ENCODE peak calls at places on chromosomes 5 and 9, in ten cellular contexts. One of them, this sample, is unnamed.
A peak's percentile ranks its signal among the peaks of the same experiment; 100 is the strongest.

GRCh38 chr5:90015584-90016018 is 394.0 kb downstream of the CETN3 start:
- DNase-seq in CD8-positive, alpha-beta T cell: no peak
- DNase-seq in foreskin fibroblast: peak; percentile 9
- DNase-seq in cardiac fibroblast: peak; percentile 67
- DNase-seq in HL-60: no peak
- DNase-seq in HFF-Myc: no peak
- DNase-seq in left ventricle myocardium inferior: no peak
- DNase-seq in GM12865: peak; percentile 82
- DNase-seq in mesendoderm: peak; percentile 74
- DNase-seq in mesenchymal stem cell: peak; percentile 72
- DNase-seq in this sample: peak; percentile 18

GRCh38 chr9:103188966-103189365 is 193.8 kb downstream of the CYLC2 start:
- DNase-seq in HL-60: no peak
- DNase-seq in GM12865: no peak
- DNase-seq in cardiac fibroblast: peak; percentile 7
- DNase-seq in HFF-Myc: no peak
- DNase-seq in mesendoderm: no peak
- DNase-seq in foreskin fibroblast: no peak
- DNase-seq in CD8-positive, alpha-beta T cell: no peak
- DNase-seq in mesenchymal stem cell: no peak
- DNase-seq in left ventricle myocardium inferior: no peak
- DNase-seq in this sample: no peak

GRCh38 chr5:75192804-75193203 is 43.9 kb downstream of the ANKRD31 start:
- DNase-seq in mesenchymal stem cell: no peak
- DNase-seq in CD8-positive, alpha-beta T cell: no peak
- DNase-seq in HL-60: no peak
- DNase-seq in HFF-Myc: no peak
- DNase-seq in mesendoderm: no peak
- DNase-seq in left ventricle myocardium inferior: no peak
- DNase-seq in foreskin fibroblast: no peak
- DNase-seq in cardiac fibroblast: no peak
- DNase-seq in GM12865: no peak
- DNase-seq in this sample: no peak

GRCh38 chr5:19927919-19928318 is 60.1 kb downstream of the CDH18 start:
- DNase-seq in mesendoderm: peak; percentile 55
- DNase-seq in cardiac fibroblast: no peak
- DNase-seq in left ventricle myocardium inferior: no peak
- DNase-seq in HL-60: no peak
- DNase-seq in HFF-Myc: no peak
- DNase-seq in CD8-positive, alpha-beta T cell: no peak
- DNase-seq in foreskin fibroblast: peak; percentile 50
- DNase-seq in GM12865: no peak
- DNase-seq in mesenchymal stem cell: peak; percentile 79
- DNase-seq in this sample: no peak

GRCh38 chr5:169626779-169627178 is 10.3 kb upstream of the DOCK2 start:
- DNase-seq in CD8-positive, alpha-beta T cell: no peak
- DNase-seq in mesendoderm: no peak
- DNase-seq in left ventricle myocardium inferior: no peak
- DNase-seq in GM12865: no peak
- DNase-seq in cardiac fibroblast: peak; percentile 93
- DNase-seq in HFF-Myc: peak; percentile 72
- DNase-seq in mesenchymal stem cell: peak; percentile 80
- DNase-seq in HL-60: no peak
- DNase-seq in foreskin fibroblast: peak; percentile 96
- DNase-seq in this sample: peak; percentile 87

GRCh38 chr5:127227881-127228280 is 62.7 kb upstream of the MEGF10 start:
- DNase-seq in HL-60: no peak
- DNase-seq in mesenchymal stem cell: no peak
- DNase-seq in mesendoderm: no peak
- DNase-seq in cardiac fibroblast: peak; percentile 47
- DNase-seq in foreskin fibroblast: peak; percentile 50
- DNase-seq in CD8-positive, alpha-beta T cell: no peak
- DNase-seq in left ventricle myocardium inferior: no peak
- DNase-seq in HFF-Myc: no peak
- DNase-seq in GM12865: no peak
- DNase-seq in this sample: no peak

GRCh38 chr5:77935516-77936364 is 159.6 kb upstream of the TBCA start:
- DNase-seq in CD8-positive, alpha-beta T cell: no peak
- DNase-seq in HL-60: peak; percentile 70
- DNase-seq in foreskin fibroblast: peak; percentile 14
- DNase-seq in GM12865: peak; percentile 52
- DNase-seq in mesenchymal stem cell: no peak
- DNase-seq in cardiac fibroblast: no peak
- DNase-seq in HFF-Myc: no peak
- DNase-seq in mesendoderm: no peak
- DNase-seq in left ventricle myocardium inferior: no peak
- DNase-seq in this sample: peak; percentile 18

GRCh38 chr5:178454821-178455479 is 135.2 kb downstream of the COL23A1 start:
- DNase-seq in HL-60: no peak
- DNase-seq in mesenchymal stem cell: no peak
- DNase-seq in cardiac fibroblast: no peak
- DNase-seq in HFF-Myc: no peak
- DNase-seq in foreskin fibroblast: no peak
- DNase-seq in mesendoderm: no peak
- DNase-seq in CD8-positive, alpha-beta T cell: no peak
- DNase-seq in left ventricle myocardium inferior: no peak
- DNase-seq in GM12865: no peak
- DNase-seq in this sample: no peak

GRCh38 chr5:142322747-142323479 is 1.9 kb downstream of the SPRY4 start:
- DNase-seq in cardiac fibroblast: peak; percentile 73
- DNase-seq in GM12865: no peak
- DNase-seq in HFF-Myc: no peak
- DNase-seq in mesendoderm: no peak
- DNase-seq in CD8-positive, alpha-beta T cell: no peak
- DNase-seq in foreskin fibroblast: peak; percentile 74
- DNase-seq in mesenchymal stem cell: peak; percentile 74
- DNase-seq in left ventricle myocardium inferior: peak; percentile 44
- DNase-seq in HL-60: peak; percentile 34
- DNase-seq in this sample: peak; percentile 59

GRCh38 chr9:125439434-125440272 is 178.0 kb downstream of the GAPVD1 start:
- DNase-seq in mesenchymal stem cell: no peak
- DNase-seq in HL-60: no peak
- DNase-seq in GM12865: no peak
- DNase-seq in left ventricle myocardium inferior: no peak
- DNase-seq in CD8-positive, alpha-beta T cell: no peak
- DNase-seq in cardiac fibroblast: no peak
- DNase-seq in HFF-Myc: no peak
- DNase-seq in foreskin fibroblast: no peak
- DNase-seq in mesendoderm: no peak
- DNase-seq in this sample: no peak

GRCh38 chr5:138179277-138179857 is 455 bp downstream of the KIF20A start:
- DNase-seq in GM12865: peak; percentile 29
- DNase-seq in cardiac fibroblast: peak; percentile 14
- DNase-seq in CD8-positive, alpha-beta T cell: no peak
- DNase-seq in mesendoderm: peak; percentile 41
- DNase-seq in mesenchymal stem cell: no peak
- DNase-seq in left ventricle myocardium inferior: no peak
- DNase-seq in HL-60: peak; percentile 8
- DNase-seq in HFF-Myc: no peak
- DNase-seq in foreskin fibroblast: peak; percentile 39
- DNase-seq in this sample: no peak

GRCh38 chr5:158979749-158980521 is 119.8 kb downstream of the EBF1 start:
- DNase-seq in cardiac fibroblast: peak; percentile 78
- DNase-seq in HFF-Myc: no peak
- DNase-seq in mesenchymal stem cell: peak; percentile 33
- DNase-seq in left ventricle myocardium inferior: peak; percentile 52
- DNase-seq in HL-60: no peak
- DNase-seq in GM12865: no peak
- DNase-seq in CD8-positive, alpha-beta T cell: no peak
- DNase-seq in mesendoderm: peak; percentile 21
- DNase-seq in foreskin fibroblast: peak; percentile 70
- DNase-seq in this sample: no peak

GRCh38 chr9:128254855-128255759 is 20.7 kb downstream of the GOLGA2 start:
- DNase-seq in mesendoderm: peak; percentile 81
- DNase-seq in left ventricle myocardium inferior: peak; percentile 66
- DNase-seq in mesenchymal stem cell: peak; percentile 73
- DNase-seq in GM12865: peak; percentile 59
- DNase-seq in HFF-Myc: no peak
- DNase-seq in CD8-positive, alpha-beta T cell: peak; percentile 66
- DNase-seq in cardiac fibroblast: peak; percentile 58
- DNase-seq in HL-60: peak; percentile 47
- DNase-seq in foreskin fibroblast: peak; percentile 81
- DNase-seq in this sample: no peak

GRCh38 chr5:136082390-136083193 is 50.1 kb upstream of the SMAD5 start:
- DNase-seq in HFF-Myc: peak; percentile 59
- DNase-seq in mesendoderm: peak; percentile 71
- DNase-seq in left ventricle myocardium inferior: peak; percentile 85
- DNase-seq in CD8-positive, alpha-beta T cell: peak; percentile 61
- DNase-seq in foreskin fibroblast: peak; percentile 90
- DNase-seq in HL-60: peak; percentile 17
- DNase-seq in GM12865: peak; percentile 69
- DNase-seq in cardiac fibroblast: peak; percentile 84
- DNase-seq in mesenchymal stem cell: peak; percentile 78
- DNase-seq in this sample: no peak

GRCh38 chr5:9739135-9739534 is 109.0 kb upstream of the TAS2R1 start:
- DNase-seq in cardiac fibroblast: no peak
- DNase-seq in mesendoderm: peak; percentile 65
- DNase-seq in foreskin fibroblast: no peak
- DNase-seq in CD8-positive, alpha-beta T cell: no peak
- DNase-seq in mesenchymal stem cell: no peak
- DNase-seq in HL-60: no peak
- DNase-seq in GM12865: no peak
- DNase-seq in left ventricle myocardium inferior: no peak
- DNase-seq in HFF-Myc: no peak
- DNase-seq in this sample: no peak

GRCh38 chr5:58357799-58358198 is 102.1 kb downstream of the PLK2 start:
- DNase-seq in mesendoderm: no peak
- DNase-seq in GM12865: no peak
- DNase-seq in CD8-positive, alpha-beta T cell: no peak
- DNase-seq in HL-60: no peak
- DNase-seq in foreskin fibroblast: no peak
- DNase-seq in mesenchymal stem cell: no peak
- DNase-seq in cardiac fibroblast: no peak
- DNase-seq in HFF-Myc: no peak
- DNase-seq in left ventricle myocardium inferior: no peak
- DNase-seq in this sample: no peak

GRCh38 chr9:125142560-125143376 is 560 bp downstream of the SCAI start:
- DNase-seq in left ventricle myocardium inferior: no peak
- DNase-seq in foreskin fibroblast: no peak
- DNase-seq in mesenchymal stem cell: no peak
- DNase-seq in HFF-Myc: no peak
- DNase-seq in mesendoderm: peak; percentile 20
- DNase-seq in HL-60: peak; percentile 11
- DNase-seq in GM12865: peak; percentile 29
- DNase-seq in cardiac fibroblast: no peak
- DNase-seq in CD8-positive, alpha-beta T cell: peak; percentile 16
- DNase-seq in this sample: no peak

GRCh38 chr5:32842798-32843531 is 131.8 kb downstream of the NPR3 start:
- DNase-seq in left ventricle myocardium inferior: no peak
- DNase-seq in mesendoderm: no peak
- DNase-seq in HL-60: no peak
- DNase-seq in CD8-positive, alpha-beta T cell: peak; percentile 21
- DNase-seq in GM12865: no peak
- DNase-seq in foreskin fibroblast: no peak
- DNase-seq in mesenchymal stem cell: no peak
- DNase-seq in HFF-Myc: no peak
- DNase-seq in cardiac fibroblast: no peak
- DNase-seq in this sample: no peak

GRCh38 chr5:1299511-1299850 is 4.6 kb upstream of the TERT start:
- DNase-seq in foreskin fibroblast: no peak
- DNase-seq in mesendoderm: no peak
- DNase-seq in cardiac fibroblast: no peak
- DNase-seq in left ventricle myocardium inferior: peak; percentile 11
- DNase-seq in HFF-Myc: no peak
- DNase-seq in CD8-positive, alpha-beta T cell: no peak
- DNase-seq in HL-60: no peak
- DNase-seq in mesenchymal stem cell: no peak
- DNase-seq in GM12865: no peak
- DNase-seq in this sample: no peak

GRCh38 chr5:7261049-7261448 is 134.9 kb upstream of the ADCY2 start:
- DNase-seq in CD8-positive, alpha-beta T cell: no peak
- DNase-seq in mesendoderm: peak; percentile 99
- DNase-seq in HL-60: peak; percentile 11
- DNase-seq in cardiac fibroblast: peak; percentile 33
- DNase-seq in left ventricle myocardium inferior: no peak
- DNase-seq in GM12865: peak; percentile 44
- DNase-seq in HFF-Myc: peak; percentile 26
- DNase-seq in foreskin fibroblast: peak; percentile 44
- DNase-seq in mesenchymal stem cell: peak; percentile 16
- DNase-seq in this sample: no peak

GRCh38 chr5:6395621-6396020 is 17.3 kb upstream of the MED10 start:
- DNase-seq in cardiac fibroblast: no peak
- DNase-seq in HFF-Myc: no peak
- DNase-seq in HL-60: no peak
- DNase-seq in mesendoderm: no peak
- DNase-seq in left ventricle myocardium inferior: no peak
- DNase-seq in foreskin fibroblast: no peak
- DNase-seq in CD8-positive, alpha-beta T cell: no peak
- DNase-seq in GM12865: no peak
- DNase-seq in mesenchymal stem cell: no peak
- DNase-seq in this sample: no peak

GRCh38 chr5:53403758-53404157 is 76.7 kb upstream of the FST start:
- DNase-seq in cardiac fibroblast: no peak
- DNase-seq in GM12865: no peak
- DNase-seq in HL-60: no peak
- DNase-seq in foreskin fibroblast: peak; percentile 64
- DNase-seq in HFF-Myc: no peak
- DNase-seq in mesendoderm: no peak
- DNase-seq in CD8-positive, alpha-beta T cell: no peak
- DNase-seq in left ventricle myocardium inferior: no peak
- DNase-seq in mesenchymal stem cell: peak; percentile 64
- DNase-seq in this sample: no peak
- H3K4me3 ChIP-seq in cardiac fibroblast: no peak overlapping the region
- H3K4me3 ChIP-seq in GM12865: no peak overlapping the region
- H3K4me3 ChIP-seq in HL-60: no peak overlapping the region
- H3K4me3 ChIP-seq in foreskin fibroblast: no peak overlapping the region
- H3K4me3 ChIP-seq in HFF-Myc: no peak overlapping the region
- H3K4me3 ChIP-seq in mesendoderm: no peak overlapping the region
- H3K4me3 ChIP-seq in CD8-positive, alpha-beta T cell: no peak overlapping the region
- H3K4me3 ChIP-seq in left ventricle myocardium inferior: no peak overlapping the region
- H3K4me3 ChIP-seq in mesenchymal stem cell: no peak overlapping the region
- H3K4me3 ChIP-seq in this sample: no peak overlapping the region

GRCh38 chr9:136665111-136665703 is 2.5 kb downstream of the EGFL7 start:
- DNase-seq in GM12865: no peak
- DNase-seq in cardiac fibroblast: no peak
- DNase-seq in foreskin fibroblast: peak; percentile 41
- DNase-seq in HFF-Myc: no peak
- DNase-seq in left ventricle myocardium inferior: no peak
- DNase-seq in mesenchymal stem cell: peak; percentile 41
- DNase-seq in HL-60: no peak
- DNase-seq in CD8-positive, alpha-beta T cell: no peak
- DNase-seq in mesendoderm: peak; percentile 46
- DNase-seq in this sample: no peak
- H3K4me3 ChIP-seq in GM12865: peak overlapping the region; percentile 21
- H3K4me3 ChIP-seq in cardiac fibroblast: peak overlapping the region; percentile 48
- H3K4me3 ChIP-seq in foreskin fibroblast: peak overlapping the region; percentile 42
- H3K4me3 ChIP-seq in HFF-Myc: peak overlapping the region; percentile 38
- H3K4me3 ChIP-seq in left ventricle myocardium inferior: peak overlapping the region; percentile 81
- H3K4me3 ChIP-seq in mesenchymal stem cell: peak overlapping the region; percentile 33
- H3K4me3 ChIP-seq in HL-60: peak overlapping the region; percentile 31
- H3K4me3 ChIP-seq in CD8-positive, alpha-beta T cell: peak overlapping the region; percentile 15
- H3K4me3 ChIP-seq in mesendoderm: no peak overlapping the region
- H3K4me3 ChIP-seq in this sample: peak overlapping the region; percentile 45

GRCh38 chr5:16550316-16550952 is 66.4 kb downstream of the RETREG1 start:
- DNase-seq in cardiac fibroblast: peak; percentile 73
- DNase-seq in GM12865: peak; percentile 78
- DNase-seq in HFF-Myc: no peak
- DNase-seq in mesenchymal stem cell: peak; percentile 57
- DNase-seq in mesendoderm: peak; percentile 75
- DNase-seq in CD8-positive, alpha-beta T cell: peak; percentile 12
- DNase-seq in left ventricle myocardium inferior: no peak
- DNase-seq in HL-60: peak; percentile 65
- DNase-seq in foreskin fibroblast: peak; percentile 80
- DNase-seq in this sample: no peak
- H3K4me3 ChIP-seq in cardiac fibroblast: no peak overlapping the region
- H3K4me3 ChIP-seq in GM12865: peak overlapping the region; percentile 35
- H3K4me3 ChIP-seq in HFF-Myc: no peak overlapping the region
- H3K4me3 ChIP-seq in mesenchymal stem cell: no peak overlapping the region
- H3K4me3 ChIP-seq in mesendoderm: no peak overlapping the region
- H3K4me3 ChIP-seq in CD8-positive, alpha-beta T cell: no peak overlapping the region
- H3K4me3 ChIP-seq in left ventricle myocardium inferior: peak overlapping the region; percentile 16
- H3K4me3 ChIP-seq in HL-60: no peak overlapping the region
- H3K4me3 ChIP-seq in foreskin fibroblast: no peak overlapping the region
- H3K4me3 ChIP-seq in this sample: no peak overlapping the region

GRCh38 chr9:95764920-95765319 is 110.6 kb upstream of the ERCC6L2 start:
- DNase-seq in mesendoderm: no peak
- DNase-seq in HL-60: no peak
- DNase-seq in GM12865: no peak
- DNase-seq in CD8-positive, alpha-beta T cell: no peak
- DNase-seq in left ventricle myocardium inferior: no peak
- DNase-seq in foreskin fibroblast: no peak
- DNase-seq in cardiac fibroblast: no peak
- DNase-seq in mesenchymal stem cell: no peak
- DNase-seq in HFF-Myc: no peak
- DNase-seq in this sample: no peak
- H3K4me3 ChIP-seq in mesendoderm: no peak overlapping the region
- H3K4me3 ChIP-seq in HL-60: no peak overlapping the region
- H3K4me3 ChIP-seq in GM12865: no peak overlapping the region
- H3K4me3 ChIP-seq in CD8-positive, alpha-beta T cell: no peak overlapping the region
- H3K4me3 ChIP-seq in left ventricle myocardium inferior: no peak overlapping the region
- H3K4me3 ChIP-seq in foreskin fibroblast: no peak overlapping the region
- H3K4me3 ChIP-seq in cardiac fibroblast: no peak overlapping the region
- H3K4me3 ChIP-seq in mesenchymal stem cell: no peak overlapping the region
- H3K4me3 ChIP-seq in HFF-Myc: no peak overlapping the region
- H3K4me3 ChIP-seq in this sample: no peak overlapping the region